ENCODE peak calls at places on chromosomes 12 and 14, in six cellular contexts. Q is lung, M is OCI-LY7, C is left ventricle myocardium inferior, L is thoracic aorta, S is breast epithelium. T is an unnamed sample.

GRCh38 chr12:28536088-28536487 is 345.8 kb downstream of the CCDC91 start:
- DNase-seq in Q (no peak), M (no peak), C (no peak), L (no peak), S (no peak), T (peak)

GRCh38 chr14:21095430-21096205 is 2.8 kb downstream of the ZNF219 start:
- DNase-seq in Q (no peak), M (no peak), C (no peak), L (no peak), S (no peak), T (no peak)

GRCh38 chr14:39266589-39266870 is 32.8 kb downstream of the MIA2 start:
- DNase-seq in Q (peak), M (peak), C (no peak), L (no peak), S (peak), T (no peak)

GRCh38 chr12:15268927-15269552 is 47.8 kb upstream of the RERG start:
- DNase-seq in Q (no peak), M (peak), C (peak), L (no peak), S (no peak), T (peak)

GRCh38 chr12:26226629-26227375 is 31.4 kb downstream of the SSPN start:
- DNase-seq in Q (no peak), M (no peak), C (peak), L (no peak), S (no peak), T (no peak)

GRCh38 chr12:17793854-17794253 is 296.1 kb downstream of the RERGL start:
- DNase-seq in Q (no peak), M (no peak), C (no peak), L (no peak), S (no peak), T (no peak)

GRCh38 chr14:47302121-47302520 is 373.3 kb downstream of the MDGA2 start:
- DNase-seq in Q (no peak), M (no peak), C (no peak), L (no peak), S (no peak), T (no peak)

GRCh38 chr12:64639466-64639865 is 29.2 kb downstream of the RASSF3 start:
- DNase-seq in Q (no peak), M (no peak), C (no peak), L (no peak), S (no peak), T (no peak)

GRCh38 chr12:10641735-10642500 is 28.5 kb upstream of the MAGOHB start:
- DNase-seq in Q (no peak), M (no peak), C (no peak), L (no peak), S (no peak), T (no peak)

GRCh38 chr14:93748208-93749080 is 39.8 kb downstream of the PRIMA1 start:
- DNase-seq in Q (no peak), M (no peak), C (peak), L (no peak), S (no peak), T (no peak)

GRCh38 chr12:77893918-77894317 is 63.2 kb downstream of the NAV3 start:
- DNase-seq in Q (no peak), M (no peak), C (no peak), L (no peak), S (no peak), T (no peak)

GRCh38 chr14:68222154-68222553 is 402.6 kb downstream of the RAD51B start:
- DNase-seq in Q (no peak), M (no peak), C (no peak), L (no peak), S (no peak), T (no peak)

DNA sequence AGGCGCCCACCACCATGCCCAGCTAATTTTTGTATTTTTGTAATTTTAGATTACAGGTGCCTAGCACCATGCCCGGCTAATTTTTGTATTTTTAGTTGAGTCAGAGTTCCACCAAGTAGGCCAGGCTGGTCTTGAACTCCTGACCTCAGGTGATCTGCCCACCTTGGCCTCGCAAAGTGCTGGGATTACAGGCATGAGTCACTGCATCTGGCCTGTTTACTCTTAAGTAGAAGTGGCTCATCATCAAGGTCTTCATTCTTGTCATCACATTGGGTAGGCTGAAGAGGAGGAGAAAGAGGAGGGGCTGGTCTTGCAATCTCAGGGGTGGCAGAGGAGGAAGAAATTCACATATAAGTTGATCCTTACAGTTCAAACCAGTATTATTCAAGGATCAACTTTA is 152.4 kb upstream of the ATP2B1 start:
- DNase-seq in Q (no peak), M (no peak), C (no peak), L (no peak), S (no peak), T (no peak)
- H3K4me3 ChIP-seq in Q (no peak), M (no peak), C (no peak), L (no peak), S (no peak), T (no peak)

GRCh38 chr14:76955575-76956252 is 72.8 kb downstream of the IRF2BPL start:
- DNase-seq in Q (no peak), M (peak), C (no peak), L (no peak), S (no peak), T (no peak)

GRCh38 chr14:76956253-76957090 is 72.0 kb downstream of the IRF2BPL start:
- DNase-seq in Q (peak), M (peak), C (peak), L (peak), S (peak), T (peak)

GRCh38 chr14:76953196-76953945 is 75.1 kb downstream of the IRF2BPL start:
- DNase-seq in Q (peak), M (no peak), C (peak), L (no peak), S (peak), T (no peak)

GRCh38 chr14:76954791-76955190 is 73.7 kb downstream of the IRF2BPL start:
- DNase-seq in Q (no peak), M (no peak), C (no peak), L (no peak), S (no peak), T (no peak)

GRCh38 chr14:76954371-76954770 is 74.1 kb downstream of the IRF2BPL start:
- DNase-seq in Q (no peak), M (no peak), C (no peak), L (no peak), S (no peak), T (no peak)
- H3K27ac ChIP-seq in Q (peak), M (no peak), C (peak), L (peak), S (peak), T (peak)

GRCh38 chr14:34981743-34982420 is 910 bp upstream of the SRP54 start:
- DNase-seq in Q (peak), M (peak), C (no peak), L (no peak), S (no peak), T (peak)
- TF ChIP-seq CTCF in Q (no peak), M (no peak), C (peak), L (peak), S (peak), T (peak)

DNA sequence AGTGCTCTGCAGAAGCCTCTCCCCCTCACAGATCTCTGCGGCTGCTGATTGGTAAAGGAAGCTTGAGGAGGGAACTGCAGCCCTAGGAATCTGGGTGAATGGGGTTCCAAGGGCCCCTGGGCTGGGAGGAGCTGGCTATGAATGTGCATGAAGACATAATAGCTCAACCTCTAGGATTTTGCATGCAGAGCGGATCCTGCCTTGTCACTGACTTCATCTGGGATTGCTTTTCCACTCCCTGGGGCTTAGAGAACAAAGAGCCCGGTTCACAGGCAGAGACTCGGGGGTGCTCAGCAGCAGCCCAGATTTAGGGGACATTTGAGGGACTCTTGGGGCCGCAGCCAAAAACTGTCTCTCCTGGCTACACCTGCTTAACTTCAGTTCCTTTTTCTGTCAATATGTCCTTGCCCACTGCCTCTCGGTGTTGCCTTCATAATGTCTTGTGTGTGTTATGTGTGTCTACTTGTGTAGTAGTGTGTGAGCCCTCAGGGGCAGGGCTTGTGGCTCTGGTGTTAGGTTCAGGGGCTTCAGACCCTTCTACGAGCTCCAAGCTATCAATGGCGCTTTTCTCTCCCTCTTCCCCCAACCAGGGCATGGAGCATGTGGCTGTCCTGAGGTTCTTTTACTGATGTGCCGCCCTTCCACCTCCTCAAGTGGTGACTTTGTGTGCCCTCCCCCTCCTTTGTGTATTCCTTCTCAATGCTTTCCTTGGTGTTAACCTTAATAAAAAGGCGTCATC is 1.9 kb downstream of the CCDC184 start:
- DNase-seq in Q (no peak), M (no peak), C (no peak), L (no peak), S (no peak), T (no peak)
- H3K4me3 ChIP-seq in Q (no peak), M (no peak), C (peak), L (no peak), S (no peak), T (no peak)

GRCh38 chr14:101775756-101776292 is 14.3 kb downstream of the PPP2R5C start:
- DNase-seq in Q (no peak), M (peak), C (no peak), L (no peak), S (no peak), T (no peak)

GRCh38 chr14:101773378-101773777 is 11.9 kb downstream of the PPP2R5C start:
- DNase-seq in Q (peak), M (peak), C (no peak), L (no peak), S (no peak), T (no peak)

GRCh38 chr14:101772770-101773169 is 11.3 kb downstream of the PPP2R5C start:
- DNase-seq in Q (no peak), M (no peak), C (no peak), L (no peak), S (no peak), T (no peak)

GRCh38 chr14:101774814-101775213 is 13.3 kb downstream of the PPP2R5C start:
- DNase-seq in Q (no peak), M (peak), C (no peak), L (no peak), S (no peak), T (no peak)

GRCh38 chr14:101774006-101774755 is 12.7 kb downstream of the PPP2R5C start:
- DNase-seq in Q (no peak), M (peak), C (no peak), L (no peak), S (no peak), T (no peak)
- H3K27ac ChIP-seq in Q (no peak), M (peak), C (peak), L (no peak), S (no peak), T (no peak)

GRCh38 chr12:121015825-121016766 is at the start of gene C12orf43:
- DNase-seq in Q (peak), M (peak), C (peak), L (peak), S (peak), T (peak)
- TF ChIP-seq CTCF in Q (no peak), M (no peak), C (no peak), L (no peak), S (no peak), T (no peak)

DNA sequence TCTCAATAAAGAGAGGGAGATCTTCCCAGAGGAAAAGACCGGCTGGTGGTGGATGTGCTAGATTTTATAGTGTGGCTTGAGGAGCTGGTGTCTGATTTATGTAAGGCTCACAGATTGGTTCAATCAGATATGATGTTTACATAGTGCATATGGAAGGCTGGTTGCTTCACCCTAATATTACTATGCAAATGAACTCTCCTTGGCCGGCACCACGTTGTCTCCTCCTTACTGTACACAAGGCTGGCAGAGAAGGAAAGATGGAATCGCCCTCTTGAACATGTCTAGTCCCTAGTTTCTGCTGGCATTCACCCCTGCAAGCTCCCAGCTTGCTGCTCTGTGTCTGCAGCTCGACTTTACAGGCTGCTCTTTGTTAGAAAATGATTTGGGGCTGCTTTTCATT is 8.9 kb downstream of the FAM186A start:
- DNase-seq in Q (no peak), M (no peak), C (no peak), L (no peak), S (no peak), T (no peak)
- H3K4me3 ChIP-seq in Q (no peak), M (no peak), C (no peak), L (no peak), S (no peak), T (no peak)